ENCODE peak calls at places on chromosomes 1 and 21, in four cellular contexts. One of them, this sample, is unnamed.

GRCh38 chr1:206513312-206514111 is 6.2 kb downstream of the RASSF5 start:
- DNase-seq in PC-3: peak; percentile 98
- DNase-seq in sigmoid colon: peak; percentile 90
- DNase-seq in A549: no peak
- DNase-seq in this sample: peak; percentile 90

GRCh38 chr1:81801032-81801833 is 499 bp downstream of the ADGRL2 start:
- DNase-seq in sigmoid colon: peak; percentile 93
- DNase-seq in A549: peak; percentile 15
- DNase-seq in PC-3: peak; percentile 43
- DNase-seq in this sample: peak; percentile 95

GRCh38 chr1:211731456-211732275 is 56.2 kb upstream of the NEK2 start:
- DNase-seq in sigmoid colon: no peak
- DNase-seq in PC-3: no peak
- DNase-seq in A549: no peak
- DNase-seq in this sample: no peak

GRCh38 chr1:22919341-22920025 is 53.2 kb downstream of the LACTBL1 start:
- DNase-seq in A549: no peak
- DNase-seq in PC-3: no peak
- DNase-seq in sigmoid colon: no peak
- DNase-seq in this sample: peak; percentile 24

GRCh38 chr1:225657462-225657989 is 4.6 kb upstream of the ENAH start:
- DNase-seq in PC-3: peak; percentile 91
- DNase-seq in A549: no peak
- DNase-seq in sigmoid colon: no peak
- DNase-seq in this sample: peak; percentile 89

GRCh38 chr1:10217748-10218441 is 7.5 kb downstream of the KIF1B start:
- DNase-seq in sigmoid colon: no peak
- DNase-seq in PC-3: no peak
- DNase-seq in A549: no peak
- DNase-seq in this sample: peak; percentile 82

GRCh38 chr1:26350701-26351590 is 3.0 kb downstream of the CRYBG2 start:
- DNase-seq in A549: no peak
- DNase-seq in PC-3: peak; percentile 42
- DNase-seq in sigmoid colon: no peak
- DNase-seq in this sample: no peak

GRCh38 chr1:248618878-248619277 is 16.0 kb downstream of the OR2T11 start:
- DNase-seq in A549: peak; percentile 23
- DNase-seq in sigmoid colon: no peak
- DNase-seq in PC-3: peak; percentile 81
- DNase-seq in this sample: peak; percentile 76

GRCh38 chr1:15116966-15117365 is 36.6 kb upstream of the TMEM51 start:
- DNase-seq in sigmoid colon: no peak
- DNase-seq in PC-3: no peak
- DNase-seq in A549: no peak
- DNase-seq in this sample: no peak

GRCh38 chr1:245831518-245831917 is 675.6 kb downstream of the SMYD3 start:
- DNase-seq in A549: no peak
- DNase-seq in sigmoid colon: no peak
- DNase-seq in PC-3: no peak
- DNase-seq in this sample: no peak

GRCh38 chr1:211515090-211516023 is 23.4 kb upstream of the RD3 start:
- DNase-seq in sigmoid colon: peak; percentile 85
- DNase-seq in A549: peak; percentile 95
- DNase-seq in PC-3: peak; percentile 90
- DNase-seq in this sample: peak; percentile 89

GRCh38 chr1:208188607-208189006 is 55.6 kb downstream of the PLXNA2 start:
- DNase-seq in PC-3: no peak
- DNase-seq in sigmoid colon: no peak
- DNase-seq in A549: no peak
- DNase-seq in this sample: no peak
- H3K4me1 ChIP-seq in PC-3: peaks cover 54% of the 10 kb centered on the region
- H3K4me1 ChIP-seq in sigmoid colon: peaks cover 33% of the 10 kb centered on the region
- H3K4me1 ChIP-seq in A549: peaks cover 23% of the 10 kb centered on the region
- H3K4me1 ChIP-seq in this sample: peaks cover 66% of the 10 kb centered on the region

DNA sequence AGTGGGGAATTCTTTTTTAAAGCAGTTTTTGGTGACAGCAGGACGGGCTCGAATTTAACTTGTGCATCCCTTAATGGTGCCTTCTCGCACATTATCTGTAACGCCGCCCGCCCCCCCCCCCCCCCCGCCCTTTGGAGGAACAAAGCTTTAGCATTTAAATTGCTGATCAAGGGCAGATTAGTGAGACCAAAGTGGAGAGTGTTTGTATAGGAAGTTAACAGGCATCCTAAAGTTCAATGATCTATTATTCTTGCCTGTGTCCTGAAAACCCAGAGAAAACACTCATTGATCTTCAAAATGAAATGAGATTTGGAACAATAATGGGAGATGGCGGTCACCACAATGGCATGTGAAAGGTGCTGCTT is 2.3 kb downstream of the LMO4 start:
- DNase-seq in PC-3: no peak
- DNase-seq in A549: no peak
- DNase-seq in sigmoid colon: no peak
- DNase-seq in this sample: peak; percentile 40
- H3K4me1 ChIP-seq in PC-3: peaks cover 39% of the 10 kb centered on the region
- H3K4me1 ChIP-seq in A549: peaks cover 26% of the 10 kb centered on the region
- H3K4me1 ChIP-seq in sigmoid colon: peaks cover 25% of the 10 kb centered on the region
- H3K4me1 ChIP-seq in this sample: peaks cover 34% of the 10 kb centered on the region

GRCh38 chr1:85464497-85465098 is 361 bp downstream of the DDAH1 start:
- DNase-seq in A549: peak; percentile 27
- DNase-seq in PC-3: peak; percentile 73
- DNase-seq in sigmoid colon: peak; percentile 81
- DNase-seq in this sample: peak; percentile 90

GRCh38 chr1:85463666-85464496 is 1.1 kb downstream of the DDAH1 start:
- DNase-seq in sigmoid colon: no peak
- DNase-seq in A549: peak; percentile 8
- DNase-seq in PC-3: no peak
- DNase-seq in this sample: peak; percentile 66

GRCh38 chr1:85467036-85467435 is 2.1 kb upstream of the DDAH1 start:
- DNase-seq in PC-3: no peak
- DNase-seq in sigmoid colon: no peak
- DNase-seq in A549: no peak
- DNase-seq in this sample: no peak

GRCh38 chr1:85465099-85465790 is at the start of gene DDAH1:
- DNase-seq in PC-3: peak; percentile 75
- DNase-seq in A549: peak; percentile 46
- DNase-seq in sigmoid colon: peak; percentile 74
- DNase-seq in this sample: peak; percentile 89

GRCh38 chr1:85465791-85466134 is 804 bp upstream of the DDAH1 start:
- DNase-seq in sigmoid colon: no peak
- DNase-seq in A549: no peak
- DNase-seq in PC-3: no peak
- DNase-seq in this sample: peak; percentile 61
- H3K4me1 ChIP-seq in sigmoid colon: peaks cover 18% of the 10 kb centered on the region
- H3K4me1 ChIP-seq in A549: peaks cover 21% of the 10 kb centered on the region
- H3K4me1 ChIP-seq in PC-3: peaks cover 36% of the 10 kb centered on the region
- H3K4me1 ChIP-seq in this sample: peaks cover 35% of the 10 kb centered on the region

DNA sequence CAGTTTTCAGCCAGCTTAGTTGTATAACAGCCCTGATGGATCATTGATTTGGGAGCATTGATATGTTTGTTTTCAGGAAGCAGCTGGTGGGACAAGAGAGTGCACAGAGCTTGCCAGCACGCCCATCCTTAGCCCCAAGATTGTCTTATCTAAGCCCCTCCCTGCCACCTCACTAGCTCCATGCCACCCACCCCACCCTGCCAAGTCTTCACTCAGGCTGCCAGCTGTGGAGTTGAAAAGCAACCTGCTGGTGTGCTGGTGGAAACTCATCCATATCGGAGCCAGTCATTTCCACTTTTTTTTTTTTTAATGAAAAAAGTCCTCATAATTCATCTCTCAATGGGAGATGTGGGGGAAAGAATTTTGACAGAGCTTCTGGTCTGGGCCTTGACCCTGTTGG is 11.8 kb downstream of the KIRREL1 start:
- DNase-seq in PC-3: no peak
- DNase-seq in A549: no peak
- DNase-seq in sigmoid colon: no peak
- DNase-seq in this sample: no peak
- H3K4me1 ChIP-seq in PC-3: peaks cover 26% of the 10 kb centered on the region
- H3K4me1 ChIP-seq in A549: peaks cover 94% of the 10 kb centered on the region
- H3K4me1 ChIP-seq in sigmoid colon: peaks cover 99% of the 10 kb centered on the region
- H3K4me1 ChIP-seq in this sample: peaks cover 87% of the 10 kb centered on the region

GRCh38 chr21:25569084-25569483 is 38.2 kb downstream of the MRPL39 start:
- DNase-seq in A549: no peak
- DNase-seq in PC-3: no peak
- DNase-seq in sigmoid colon: no peak
- DNase-seq in this sample: no peak

GRCh38 chr21:25569711-25570110 is 37.6 kb downstream of the MRPL39 start:
- DNase-seq in A549: no peak
- DNase-seq in PC-3: no peak
- DNase-seq in sigmoid colon: no peak
- DNase-seq in this sample: no peak

GRCh38 chr21:25571726-25572121 is 35.6 kb downstream of the MRPL39 start:
- DNase-seq in A549: no peak
- DNase-seq in sigmoid colon: no peak
- DNase-seq in PC-3: no peak
- DNase-seq in this sample: no peak

GRCh38 chr21:25573409-25574206 is 33.7 kb downstream of the MRPL39 start:
- DNase-seq in A549: peak; percentile 23
- DNase-seq in sigmoid colon: no peak
- DNase-seq in PC-3: peak; percentile 97
- DNase-seq in this sample: peak; percentile 98

GRCh38 chr21:25572895-25573310 is 34.4 kb downstream of the MRPL39 start:
- DNase-seq in PC-3: peak; percentile 10
- DNase-seq in A549: no peak
- DNase-seq in sigmoid colon: no peak
- DNase-seq in this sample: no peak
- H3K4me1 ChIP-seq in PC-3: peaks cover 56% of the 10 kb centered on the region
- H3K4me1 ChIP-seq in A549: peaks cover 12% of the 10 kb centered on the region
- H3K4me1 ChIP-seq in sigmoid colon: no peaks in the 10 kb centered on the region
- H3K4me1 ChIP-seq in this sample: peaks cover 23% of the 10 kb centered on the region